ENCODE peak calls at places on chromosome 19, in five cellular contexts. S is aorta; X is HCT116; T is heart right ventricle; J is CD8-positive, alpha-beta memory T cell. N is an unnamed sample. For H3K4me1, H3K27me3 and H3K9me3, the result is how much of the 10 kb centered on the place peaks cover.

GRCh38 chr19:34507414-34508067 is 26.0 kb downstream of the WTIP start:
- DNase-seq in J (no peak), T (no peak), X (no peak), S (no peak), N (no peak)

GRCh38 chr19:39970674-39971379 is at the start of gene PSMC4:
- DNase-seq in J (peak), X (peak), S (peak), T (peak), N (peak)

GRCh38 chr19:13025819-13026477 is 30.7 kb downstream of the NFIX start:
- DNase-seq in S (peak), X (no peak), T (no peak), J (no peak), N (no peak)

GRCh38 chr19:4635763-4636135 is 3.6 kb upstream of the TNFAIP8L1 start:
- DNase-seq in T (no peak), S (no peak), X (no peak), J (no peak), N (peak)

GRCh38 chr19:13906525-13906904 is 514 bp downstream of the CC2D1A start:
- DNase-seq in T (no peak), X (no peak), J (peak), S (no peak), N (peak)

GRCh38 chr19:46613525-46613924 is 11.4 kb downstream of the PTGIR start:
- DNase-seq in S (peak), T (no peak), J (no peak), X (no peak), N (no peak)

GRCh38 chr19:7801020-7801570 is 28.9 kb upstream of the EVI5L start:
- DNase-seq in S (no peak), X (no peak), T (no peak), J (no peak), N (no peak)

GRCh38 chr19:52659013-52659412 is 20.9 kb upstream of the ZNF83 start:
- DNase-seq in S (no peak), T (no peak), J (no peak), X (no peak), N (no peak)

GRCh38 chr19:16417660-16418596 is 53.8 kb downstream of the EPS15L1 start:
- DNase-seq in X (peak), J (peak), T (peak), S (peak), N (peak)

GRCh38 chr19:12596927-12597548 is 13.6 kb downstream of the ZNF490 start:
- DNase-seq in J (no peak), X (no peak), S (peak), T (no peak), N (no peak)

GRCh38 chr19:49331616-49332055 is 3.6 kb upstream of the CD37 start:
- DNase-seq in T (no peak), X (peak), S (peak), J (peak), N (peak)

GRCh38 chr19:17765069-17765618 is 13.9 kb downstream of the FCHO1 start:
- DNase-seq in S (peak), X (no peak), T (peak), J (no peak), N (no peak)

GRCh38 chr19:36110487-36111199 is at the start of gene OVOL3:
- DNase-seq in S (no peak), T (no peak), J (no peak), X (no peak), N (peak)

GRCh38 chr19:50349277-50350057 is 16.0 kb downstream of the NAPSA start:
- DNase-seq in T (no peak), J (no peak), X (no peak), S (peak), N (no peak)

GRCh38 chr19:50341091-50341564 is 12.0 kb upstream of the KCNC3 start:
- DNase-seq in S (no peak), X (no peak), J (no peak), T (no peak), N (no peak)

DNA sequence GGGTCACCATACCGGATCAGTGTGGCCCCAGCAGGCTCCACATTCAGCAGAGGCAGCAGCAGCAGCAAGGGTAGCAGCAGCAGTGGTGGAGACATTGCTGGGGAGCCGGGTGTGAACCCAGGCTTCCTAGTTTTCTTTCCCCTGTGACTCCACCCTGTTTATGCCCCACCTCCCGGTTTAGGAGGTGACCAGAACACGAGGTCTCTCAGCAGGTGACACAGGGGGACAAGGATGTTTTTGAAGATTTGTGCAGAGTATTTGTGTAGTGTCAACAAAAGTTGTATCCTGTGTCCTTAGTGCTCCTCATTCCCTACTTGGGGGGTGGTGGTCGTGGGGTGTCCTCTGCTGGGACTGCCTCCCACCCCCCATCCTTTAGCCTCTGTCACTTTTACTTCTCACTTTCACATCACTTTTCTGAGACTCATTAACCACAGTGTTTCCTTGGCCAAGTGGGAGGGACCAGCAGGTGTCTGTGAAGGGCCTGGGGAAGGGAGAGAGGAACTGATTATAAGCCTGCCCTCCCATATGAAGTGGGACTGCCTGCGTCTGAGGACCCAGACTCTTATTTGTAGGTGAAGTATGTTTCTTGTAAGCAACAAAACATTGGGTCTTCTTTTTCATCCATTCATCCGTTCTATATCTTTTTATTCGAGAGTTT is 15.6 kb upstream of the KCNC3 start:
- DNase-seq in J (no peak), S (peak), X (no peak), T (no peak), N (no peak)
- H3K4me1 ChIP-seq in J (under half), S (under half), X (under half), T (under half), N (under half)

GRCh38 chr19:29705706-29706105 is 9.4 kb downstream of the C19orf12 start:
- DNase-seq in T (no peak), X (no peak), J (no peak), S (peak), N (no peak)
- H3K27me3 ChIP-seq in T (under half), X (under half), J (under half), S (under half), N (under half)

GRCh38 chr19:22354665-22355064 is 67.5 kb downstream of the ZNF98 start:
- DNase-seq in X (no peak), S (no peak), T (no peak), J (no peak), N (no peak)
- H3K9me3 ChIP-seq in X (under half), S (under half), T (under half), J (under half), N (under half)

GRCh38 chr19:6022570-6023049 is 44.7 kb upstream of the RANBP3 start:
- DNase-seq in T (no peak), X (no peak), S (peak), J (no peak), N (no peak)
- H3K4me1 ChIP-seq in T (under half), X (under half), S (under half), J (under half), N (under half)

N was measured in SJCRH30.